ENCODE peak calls at places on chromosomes 7 and 10, in seven cellular contexts. One of them, this sample, is unnamed.

GRCh38 chr7:24441331-24442059 is 131.8 kb upstream of the PALS2 start:
- DNase-seq in IMR-90: no peak
- DNase-seq in GM12878: no peak
- DNase-seq in SK-N-SH: no peak
- DNase-seq in HepG2: no peak
- DNase-seq in H1: no peak
- DNase-seq in K562: no peak
- DNase-seq in this sample: no peak

GRCh38 chr10:11835704-11836103 is 12.5 kb downstream of the PROSER2 start:
- DNase-seq in IMR-90: no peak
- DNase-seq in GM12878: no peak
- DNase-seq in SK-N-SH: no peak
- DNase-seq in HepG2: no peak
- DNase-seq in H1: no peak
- DNase-seq in K562: no peak
- DNase-seq in this sample: no peak

GRCh38 chr7:91288208-91288824 is 24.1 kb downstream of the FZD1 start:
- DNase-seq in IMR-90: no peak
- DNase-seq in GM12878: no peak
- DNase-seq in SK-N-SH: no peak
- DNase-seq in HepG2: peak
- DNase-seq in H1: peak
- DNase-seq in K562: peak
- DNase-seq in this sample: peak

GRCh38 chr10:23343591-23344225 is 889 bp downstream of the C10orf67 start:
- DNase-seq in IMR-90: peak
- DNase-seq in GM12878: no peak
- DNase-seq in SK-N-SH: peak
- DNase-seq in HepG2: no peak
- DNase-seq in H1: peak
- DNase-seq in K562: peak
- DNase-seq in this sample: peak

GRCh38 chr10:31134303-31134928 is 102.8 kb upstream of the ZNF438 start:
- DNase-seq in IMR-90: peak
- DNase-seq in GM12878: peak
- DNase-seq in SK-N-SH: no peak
- DNase-seq in HepG2: peak
- DNase-seq in H1: no peak
- DNase-seq in K562: no peak
- DNase-seq in this sample: no peak

GRCh38 chr10:78599122-78599853 is 469.5 kb upstream of the ZMIZ1 start:
- DNase-seq in IMR-90: no peak
- DNase-seq in GM12878: no peak
- DNase-seq in SK-N-SH: no peak
- DNase-seq in HepG2: no peak
- DNase-seq in H1: no peak
- DNase-seq in K562: no peak
- DNase-seq in this sample: no peak

GRCh38 chr7:134113655-134114054 is 13.5 kb upstream of the LRGUK start:
- DNase-seq in IMR-90: no peak
- DNase-seq in GM12878: no peak
- DNase-seq in SK-N-SH: no peak
- DNase-seq in HepG2: no peak
- DNase-seq in H1: no peak
- DNase-seq in K562: no peak
- DNase-seq in this sample: no peak

GRCh38 chr7:21514071-21514470 is 28.8 kb upstream of the DNAH11 start:
- DNase-seq in IMR-90: no peak
- DNase-seq in GM12878: no peak
- DNase-seq in SK-N-SH: no peak
- DNase-seq in HepG2: no peak
- DNase-seq in H1: no peak
- DNase-seq in K562: no peak
- DNase-seq in this sample: no peak

GRCh38 chr10:28520346-28520745 is 12.6 kb upstream of the WAC start:
- DNase-seq in IMR-90: no peak
- DNase-seq in GM12878: no peak
- DNase-seq in SK-N-SH: no peak
- DNase-seq in HepG2: no peak
- DNase-seq in H1: no peak
- DNase-seq in K562: no peak
- DNase-seq in this sample: no peak

GRCh38 chr7:83347836-83348482 is 185.3 kb upstream of the PCLO start:
- DNase-seq in IMR-90: peak
- DNase-seq in GM12878: no peak
- DNase-seq in SK-N-SH: peak
- DNase-seq in HepG2: no peak
- DNase-seq in H1: no peak
- DNase-seq in K562: no peak
- DNase-seq in this sample: peak

GRCh38 chr7:73881352-73882059 is 20.5 kb downstream of the TMEM270 start:
- DNase-seq in IMR-90: no peak
- DNase-seq in GM12878: no peak
- DNase-seq in SK-N-SH: peak
- DNase-seq in HepG2: no peak
- DNase-seq in H1: no peak
- DNase-seq in K562: no peak
- DNase-seq in this sample: no peak

GRCh38 chr7:96202102-96202501 is 119.8 kb downstream of the SLC25A13 start:
- DNase-seq in IMR-90: no peak
- DNase-seq in GM12878: no peak
- DNase-seq in SK-N-SH: no peak
- DNase-seq in HepG2: no peak
- DNase-seq in H1: no peak
- DNase-seq in K562: no peak
- DNase-seq in this sample: no peak

GRCh38 chr7:96198047-96198636 is 123.8 kb downstream of the SLC25A13 start:
- DNase-seq in IMR-90: no peak
- DNase-seq in GM12878: no peak
- DNase-seq in SK-N-SH: no peak
- DNase-seq in HepG2: no peak
- DNase-seq in H1: no peak
- DNase-seq in K562: no peak
- DNase-seq in this sample: no peak

GRCh38 chr7:96203781-96204180 is 118.1 kb downstream of the SLC25A13 start:
- DNase-seq in IMR-90: no peak
- DNase-seq in GM12878: no peak
- DNase-seq in SK-N-SH: no peak
- DNase-seq in HepG2: no peak
- DNase-seq in H1: no peak
- DNase-seq in K562: no peak
- DNase-seq in this sample: no peak

GRCh38 chr7:96200740-96201139 is 121.2 kb downstream of the SLC25A13 start:
- DNase-seq in IMR-90: no peak
- DNase-seq in GM12878: no peak
- DNase-seq in SK-N-SH: no peak
- DNase-seq in HepG2: no peak
- DNase-seq in H1: no peak
- DNase-seq in K562: no peak
- DNase-seq in this sample: no peak

GRCh38 chr7:96199421-96199820 is 122.5 kb downstream of the SLC25A13 start:
- DNase-seq in IMR-90: peak
- DNase-seq in GM12878: no peak
- DNase-seq in SK-N-SH: no peak
- DNase-seq in HepG2: no peak
- DNase-seq in H1: no peak
- DNase-seq in K562: peak
- DNase-seq in this sample: no peak
- TF ChIP-seq USF2 in IMR-90: no peak
- TF ChIP-seq USF2 in GM12878: no peak
- TF ChIP-seq USF2 in SK-N-SH: no peak
- TF ChIP-seq USF2 in HepG2: no peak
- TF ChIP-seq USF2 in H1: no peak
- TF ChIP-seq USF2 in K562: no peak
- TF ChIP-seq USF2 in this sample: no peak

DNA sequence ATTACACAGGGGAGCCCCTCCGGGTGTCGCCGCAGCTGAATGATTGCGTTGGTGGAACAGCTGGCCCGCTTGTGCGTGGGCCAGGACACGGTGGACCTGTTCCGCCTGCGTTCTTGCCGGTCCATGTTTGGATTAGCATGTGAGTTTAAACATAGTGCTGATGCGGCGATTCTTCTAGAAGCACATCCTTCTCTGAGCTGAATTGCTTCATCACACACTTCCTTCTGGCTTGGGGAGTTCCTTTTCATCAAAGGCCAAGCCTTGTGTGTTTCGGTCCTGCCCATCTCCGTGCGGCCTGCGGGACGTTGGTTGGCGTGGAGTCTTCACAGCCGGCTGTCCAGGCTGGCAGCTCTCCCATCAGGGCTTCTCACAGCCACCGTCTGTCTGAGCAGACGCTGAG is 45.5 kb upstream of the SLC29A4 start:
- DNase-seq in IMR-90: peak
- DNase-seq in GM12878: no peak
- DNase-seq in SK-N-SH: no peak
- DNase-seq in HepG2: no peak
- DNase-seq in H1: no peak
- DNase-seq in K562: no peak
- DNase-seq in this sample: no peak
- TF ChIP-seq RFX5 in IMR-90: no peak
- TF ChIP-seq RFX5 in GM12878: no peak
- TF ChIP-seq RFX5 in SK-N-SH: no peak
- TF ChIP-seq RFX5 in HepG2: no peak
- TF ChIP-seq RFX5 in H1: no peak
- TF ChIP-seq RFX5 in K562: no peak
- TF ChIP-seq RFX5 in this sample: no peak

DNA sequence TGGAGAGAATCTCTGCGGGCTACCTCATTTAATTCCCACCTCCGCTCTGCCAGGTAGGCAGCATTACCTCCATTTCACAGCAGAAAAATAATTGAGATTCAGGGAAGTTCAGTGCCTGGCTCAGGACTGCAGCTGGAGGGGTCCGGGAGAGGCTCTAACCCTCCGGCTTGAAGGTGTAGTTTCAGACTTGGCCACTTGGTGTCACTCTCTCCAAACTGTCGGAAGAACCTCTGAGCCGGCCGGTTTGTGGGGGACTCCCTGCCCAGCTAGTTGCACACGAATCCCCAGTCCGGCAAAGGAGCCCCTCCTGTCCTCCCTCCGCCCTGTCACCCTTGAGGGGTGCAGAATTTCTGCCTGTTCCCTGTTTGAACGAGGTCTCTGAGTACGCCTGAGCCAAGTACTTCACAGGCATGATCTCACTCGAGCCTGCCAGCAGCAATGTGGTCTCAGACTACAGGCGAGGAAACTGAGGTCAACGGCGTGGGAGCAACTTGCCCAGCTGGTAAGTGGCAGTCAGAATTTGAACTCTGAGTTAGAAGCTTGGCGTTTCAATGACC is 144.7 kb upstream of the ZNF716 start:
- DNase-seq in IMR-90: no peak
- DNase-seq in GM12878: no peak
- DNase-seq in SK-N-SH: peak
- DNase-seq in HepG2: no peak
- DNase-seq in H1: peak
- DNase-seq in K562: peak
- DNase-seq in this sample: no peak
- TF ChIP-seq CTCF in IMR-90: no peak
- TF ChIP-seq CTCF in GM12878: no peak
- TF ChIP-seq CTCF in SK-N-SH: peak
- TF ChIP-seq CTCF in HepG2: peak
- TF ChIP-seq CTCF in H1: no peak
- TF ChIP-seq CTCF in K562: peak
- TF ChIP-seq CTCF in this sample: no peak

DNA sequence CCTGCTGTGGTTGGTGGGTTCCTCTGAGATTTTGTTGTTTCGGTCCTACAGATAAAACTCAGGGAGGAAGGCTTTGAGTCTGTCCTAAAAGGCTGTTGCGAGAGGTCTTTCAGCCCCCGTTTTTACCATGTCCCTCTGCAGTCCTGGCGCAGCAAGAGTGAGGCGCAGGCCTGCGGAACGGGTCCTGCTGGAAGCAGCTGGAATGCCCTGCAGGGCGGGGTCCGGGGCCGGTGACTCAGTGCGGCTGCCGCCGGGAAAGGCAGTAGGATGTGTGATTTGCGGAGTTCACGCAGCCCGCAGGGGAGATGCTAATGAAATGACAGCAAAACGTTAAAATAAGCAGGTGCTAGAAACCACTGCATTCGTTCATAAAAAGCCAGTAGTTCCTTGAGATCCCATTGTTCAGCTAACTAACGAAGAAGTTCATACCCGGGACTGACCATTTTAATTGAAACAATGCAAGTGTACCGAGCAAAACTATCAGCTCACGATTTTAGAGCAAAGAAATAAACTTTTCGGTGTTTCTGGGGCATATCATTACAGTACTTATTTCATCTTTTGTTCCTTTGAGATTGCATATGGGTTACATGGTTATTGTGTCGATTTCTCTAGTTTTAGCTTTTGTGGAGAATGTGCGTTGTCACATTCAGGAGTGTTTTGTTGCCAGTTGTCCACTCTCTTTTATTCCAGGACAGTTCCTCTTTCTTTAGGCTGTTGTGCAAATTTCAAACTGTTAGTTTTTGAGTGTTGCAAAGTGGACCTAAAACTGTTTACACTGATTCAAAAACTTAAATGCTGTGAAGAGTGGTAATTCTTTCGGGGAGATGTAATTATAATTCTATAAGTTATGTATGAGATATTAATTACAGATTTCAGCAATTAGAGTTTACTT is 783 bp downstream of the ANLN start:
- DNase-seq in IMR-90: peak
- DNase-seq in GM12878: no peak
- DNase-seq in SK-N-SH: peak
- DNase-seq in HepG2: peak
- DNase-seq in H1: peak
- DNase-seq in K562: peak
- DNase-seq in this sample: peak
- TF ChIP-seq USF2 in IMR-90: no peak
- TF ChIP-seq USF2 in GM12878: no peak
- TF ChIP-seq USF2 in SK-N-SH: no peak
- TF ChIP-seq USF2 in HepG2: no peak
- TF ChIP-seq USF2 in H1: no peak
- TF ChIP-seq USF2 in K562: no peak
- TF ChIP-seq USF2 in this sample: no peak

GRCh38 chr10:43395571-43396060 is 13.4 kb downstream of the HNRNPF start:
- DNase-seq in IMR-90: peak
- DNase-seq in GM12878: no peak
- DNase-seq in SK-N-SH: peak
- DNase-seq in HepG2: no peak
- DNase-seq in H1: no peak
- DNase-seq in K562: peak
- DNase-seq in this sample: no peak
- TF ChIP-seq RFX5 in IMR-90: no peak
- TF ChIP-seq RFX5 in GM12878: no peak
- TF ChIP-seq RFX5 in SK-N-SH: no peak
- TF ChIP-seq RFX5 in HepG2: no peak
- TF ChIP-seq RFX5 in H1: no peak
- TF ChIP-seq RFX5 in K562: no peak
- TF ChIP-seq RFX5 in this sample: no peak

DNA sequence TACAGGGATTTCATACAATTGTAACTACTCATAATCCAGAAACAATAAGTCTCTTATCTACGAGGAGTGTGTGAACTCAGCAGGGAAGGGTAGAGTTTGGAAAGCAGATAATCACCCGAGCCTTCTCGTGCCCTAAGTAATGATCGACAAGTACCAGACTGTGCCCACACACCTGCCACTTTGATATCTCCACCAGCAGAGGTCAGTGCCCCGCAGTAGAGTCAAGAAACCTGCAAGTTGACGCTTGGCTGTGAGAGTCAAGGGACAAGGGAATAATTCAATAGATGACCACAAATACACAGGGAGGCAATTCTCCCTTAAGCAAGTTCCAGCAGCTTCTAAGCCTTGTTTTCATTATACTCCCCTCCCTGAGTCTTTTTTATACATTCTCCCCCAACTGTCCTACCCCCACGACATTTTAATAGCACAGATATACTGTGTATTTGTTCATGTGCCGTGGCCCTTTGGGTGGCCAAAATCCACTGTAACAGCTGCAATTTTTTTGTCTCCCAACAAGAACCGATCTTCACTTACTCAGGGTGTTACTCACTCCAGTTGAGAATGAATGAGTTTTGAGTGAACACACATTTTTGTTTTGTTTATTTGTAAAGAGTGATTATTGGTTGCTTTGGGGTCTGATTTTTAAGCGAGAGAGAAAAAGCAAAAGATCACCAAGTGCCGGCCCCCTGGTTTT is 106.9 kb upstream of the RHEB start:
- DNase-seq in IMR-90: no peak
- DNase-seq in GM12878: no peak
- DNase-seq in SK-N-SH: peak
- DNase-seq in HepG2: peak
- DNase-seq in H1: peak
- DNase-seq in K562: peak
- DNase-seq in this sample: peak
- TF ChIP-seq CTCF in IMR-90: peak
- TF ChIP-seq CTCF in GM12878: no peak
- TF ChIP-seq CTCF in SK-N-SH: peak
- TF ChIP-seq CTCF in HepG2: peak
- TF ChIP-seq CTCF in H1: peak
- TF ChIP-seq CTCF in K562: peak
- TF ChIP-seq CTCF in this sample: peak